ENCODE peak calls at places on chromosomes 3 and 15, in nine cellular contexts. I is colonic mucosa, L is aorta, S is trophoblast cell, E is PC-9, G is psoas muscle, R is stomach, M is mammary epithelial cell, U is uterus. D is an unnamed sample. For H3K27me3 and H3K4me1, the result is how much of the 10 kb centered on the place peaks cover.

GRCh38 chr15:34828145-34828911 is 33.0 kb upstream of the ACTC1 start:
- DNase-seq in I (no peak), L (no peak), S (no peak), E (no peak), G (no peak), R (no peak), M (no peak), U (no peak), D (no peak)

GRCh38 chr3:157460253-157460652 is 23.6 kb downstream of the PTX3 start:
- DNase-seq in I (no peak), L (no peak), S (no peak), E (no peak), G (no peak), R (no peak), M (peak), U (no peak), D (no peak)

GRCh38 chr3:5806192-5806591 is 618.7 kb downstream of the EDEM1 start:
- DNase-seq in I (no peak), L (no peak), S (no peak), E (no peak), G (no peak), R (no peak), M (no peak), U (no peak), D (no peak)

GRCh38 chr3:194486540-194487288 is at the start of gene ATP13A3:
- DNase-seq in I (peak), L (peak), S (peak), E (peak), G (peak), R (peak), M (peak), U (peak), D (peak)

GRCh38 chr15:64456634-64457108 is 3.7 kb upstream of the ZNF609 start:
- DNase-seq in I (no peak), L (no peak), S (no peak), E (no peak), G (no peak), R (no peak), M (no peak), U (no peak), D (no peak)

GRCh38 chr3:37952564-37952963 is 38.0 kb upstream of the VILL start:
- DNase-seq in I (no peak), L (no peak), S (no peak), E (no peak), G (no peak), R (no peak), M (peak), U (no peak), D (no peak)

GRCh38 chr3:126270145-126270811 is 86.9 kb downstream of the KLF15 start:
- DNase-seq in I (peak), L (peak), S (no peak), E (no peak), G (peak), R (peak), M (no peak), U (peak), D (peak)

GRCh38 chr15:92655178-92655995 is at the start of gene FAM174B:
- DNase-seq in I (peak), L (peak), S (no peak), E (peak), G (peak), R (peak), M (no peak), U (no peak), D (peak)

GRCh38 chr3:46970391-46971091 is 6.0 kb downstream of the CCDC12 start:
- DNase-seq in I (no peak), L (no peak), S (no peak), E (no peak), G (peak), R (peak), M (no peak), U (no peak), D (no peak)

GRCh38 chr3:158680861-158681260 is 8.4 kb upstream of the LXN start:
- DNase-seq in I (no peak), L (no peak), S (no peak), E (no peak), G (no peak), R (no peak), M (no peak), U (no peak), D (no peak)

GRCh38 chr3:71600646-71601288 is 17.2 kb upstream of the FOXP1 start:
- DNase-seq in I (no peak), L (no peak), S (no peak), E (no peak), G (no peak), R (no peak), M (no peak), U (no peak), D (no peak)

GRCh38 chr3:197425485-197426131 is 127.2 kb upstream of the DLG1 start:
- DNase-seq in I (no peak), L (no peak), S (no peak), E (no peak), G (no peak), R (no peak), M (no peak), U (no peak), D (no peak)

GRCh38 chr3:178479860-178480259 is 56.4 kb upstream of the KCNMB2 start:
- DNase-seq in I (no peak), L (no peak), S (no peak), E (no peak), G (no peak), R (no peak), M (no peak), U (no peak), D (no peak)

GRCh38 chr15:66459818-66460615 is 37.5 kb downstream of the SNAPC5 start:
- DNase-seq in I (no peak), L (no peak), S (peak), E (peak), G (no peak), R (no peak), M (peak), U (no peak), D (no peak)

GRCh38 chr3:194871143-194871863 is 185.6 kb downstream of the FAM43A start:
- DNase-seq in I (peak), L (peak), S (peak), E (peak), G (peak), R (peak), M (peak), U (peak), D (no peak)

GRCh38 chr15:98292442-98293240 is 332.1 kb downstream of the ARRDC4 start:
- DNase-seq in I (peak), L (no peak), S (peak), E (peak), G (peak), R (peak), M (peak), U (no peak), D (peak)

GRCh38 chr3:38137615-38138346 is 680 bp upstream of the MYD88 start:
- DNase-seq in I (peak), L (no peak), S (no peak), E (no peak), G (no peak), R (no peak), M (no peak), U (peak), D (no peak)

GRCh38 chr15:76398301-76398700 is 61.7 kb downstream of the ISL2 start:
- DNase-seq in I (no peak), L (no peak), S (no peak), E (no peak), G (no peak), R (no peak), M (no peak), U (no peak), D (no peak)

GRCh38 chr3:78066287-78066686 is 1026.4 kb downstream of the ROBO2 start:
- DNase-seq in I (no peak), L (no peak), S (no peak), E (no peak), G (no peak), R (no peak), M (no peak), U (no peak), D (no peak)

GRCh38 chr3:46349484-46350261 is 4.2 kb upstream of the CCR2 start:
- DNase-seq in I (no peak), L (no peak), S (no peak), E (no peak), G (no peak), R (no peak), M (no peak), U (no peak), D (no peak)

GRCh38 chr3:180447156-180447555 is 154.8 kb upstream of the TTC14 start:
- DNase-seq in I (no peak), L (no peak), S (no peak), E (no peak), G (no peak), R (no peak), M (peak), U (no peak), D (no peak)

GRCh38 chr3:122004123-122004522 is 17.9 kb downstream of the ILDR1 start:
- DNase-seq in I (no peak), L (no peak), S (no peak), E (no peak), G (no peak), R (no peak), M (no peak), U (no peak), D (no peak)

GRCh38 chr15:62047278-62047847 is 12.9 kb downstream of the VPS13C start:
- DNase-seq in I (no peak), L (no peak), S (no peak), E (no peak), G (no peak), R (no peak), M (no peak), U (no peak), D (no peak)

GRCh38 chr15:40059821-40060220 is 20.8 kb upstream of the SRP14 start:
- DNase-seq in I (no peak), L (no peak), S (no peak), E (no peak), G (no peak), R (no peak), M (no peak), U (no peak), D (no peak)

GRCh38 chr3:62527484-62527883 is 154.1 kb upstream of the FEZF2 start:
- DNase-seq in I (no peak), L (no peak), S (no peak), E (no peak), G (no peak), R (no peak), M (no peak), U (no peak), D (no peak)

GRCh38 chr3:58696093-58696492 is 29.5 kb upstream of the FAM3D start:
- DNase-seq in I (peak), L (no peak), S (no peak), E (no peak), G (no peak), R (peak), M (no peak), U (no peak), D (no peak)

GRCh38 chr3:71282976-71283375 is 300.6 kb downstream of the FOXP1 start:
- DNase-seq in I (no peak), L (no peak), S (no peak), E (no peak), G (no peak), R (no peak), M (no peak), U (no peak), D (no peak)

GRCh38 chr3:37453393-37454391 is 279.3 kb upstream of the LRRFIP2 start:
- DNase-seq in I (peak), L (peak), S (no peak), E (no peak), G (peak), R (peak), M (no peak), U (peak), D (peak)

GRCh38 chr3:15606434-15606891 is 4.9 kb downstream of the BTD start:
- DNase-seq in I (peak), L (no peak), S (no peak), E (no peak), G (no peak), R (no peak), M (no peak), U (no peak), D (no peak)

GRCh38 chr15:56659197-56659596 is 74.1 kb downstream of the ZNF280D start:
- DNase-seq in I (no peak), L (no peak), S (no peak), E (no peak), G (no peak), R (no peak), M (no peak), U (no peak), D (no peak)

GRCh38 chr3:32454111-32454510 is 48.5 kb downstream of the CMTM6 start:
- DNase-seq in I (peak), L (no peak), S (no peak), E (no peak), G (no peak), R (peak), M (no peak), U (no peak), D (no peak)

GRCh38 chr3:84836961-84837360 is 121.8 kb upstream of the CADM2 start:
- DNase-seq in I (no peak), L (no peak), S (no peak), E (peak), G (no peak), R (peak), M (no peak), U (no peak), D (no peak)

GRCh38 chr3:75144396-75144795 is 519.7 kb upstream of the FRG2C start:
- DNase-seq in I (no peak), L (no peak), S (no peak), E (no peak), G (no peak), R (no peak), M (no peak), U (no peak), D (no peak)

GRCh38 chr15:42283671-42284070 is 10.4 kb upstream of the TMEM87A start:
- DNase-seq in I (no peak), L (no peak), S (no peak), E (no peak), G (no peak), R (no peak), M (no peak), U (no peak), D (no peak)

GRCh38 chr15:100788080-100788730 is 91.4 kb upstream of the ALDH1A3 start:
- DNase-seq in I (no peak), L (no peak), S (no peak), E (no peak), G (no peak), R (no peak), M (no peak), U (no peak), D (peak)
- H3K27me3 ChIP-seq in I (under half), L (under half), S (under half), E (under half), G (under half), R (under half), M (under half), U (under half), D (under half)

DNA sequence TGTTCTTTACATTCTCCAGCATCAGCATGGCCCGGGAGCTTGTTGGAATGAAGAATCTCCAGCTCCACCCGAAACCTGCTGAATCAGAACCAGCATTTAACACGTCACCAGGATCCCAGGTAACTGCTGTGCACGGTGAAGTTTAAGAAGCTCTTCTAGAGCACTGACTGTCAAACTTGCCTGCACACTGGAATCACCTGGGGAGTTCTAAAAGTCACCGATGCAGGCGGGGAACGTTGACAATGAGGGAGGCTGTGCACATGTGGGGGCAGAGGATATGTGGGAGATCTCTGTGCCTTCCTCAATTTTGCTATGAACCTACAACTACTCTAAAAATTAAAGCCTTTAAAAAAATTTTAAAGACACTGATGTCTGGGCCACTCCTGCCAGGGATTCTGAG is 19.1 kb upstream of the PAQR5 start:
- DNase-seq in I (no peak), L (no peak), S (no peak), E (no peak), G (no peak), R (no peak), M (no peak), U (no peak), D (no peak)
- H3K4me1 ChIP-seq in I (under half), L (under half), S (under half), E (under half), G (under half), R (under half), M (under half), U (under half), D (under half)

DNA sequence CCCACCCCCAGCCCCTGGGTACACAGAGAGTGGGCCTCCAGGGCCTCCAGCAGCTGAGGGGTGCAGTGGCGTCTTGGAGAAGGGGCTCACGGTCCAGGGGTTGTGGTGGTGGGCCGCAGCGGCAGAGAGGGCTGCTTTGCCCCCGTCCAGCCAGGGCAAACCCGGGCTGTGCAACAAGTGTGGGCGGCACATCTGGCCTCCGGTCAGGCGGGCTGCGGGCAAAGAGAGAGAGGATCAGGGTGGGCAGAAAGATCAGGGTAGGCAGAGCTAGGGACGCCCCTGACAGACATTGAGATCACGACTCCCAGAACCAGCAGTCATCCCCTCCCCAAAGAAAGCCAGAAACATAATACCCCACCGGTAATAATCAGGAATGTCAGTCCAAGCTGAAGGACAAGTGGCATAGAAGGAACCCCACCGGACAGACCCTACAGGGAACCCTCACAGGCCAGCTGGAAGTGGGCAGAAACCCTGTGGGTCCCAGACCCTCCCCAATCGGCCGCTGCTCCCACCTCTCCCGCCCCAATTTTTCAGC is 6.8 kb downstream of the GATA2 start:
- DNase-seq in I (no peak), L (no peak), S (no peak), E (no peak), G (no peak), R (no peak), M (no peak), U (no peak), D (no peak)
- H3K27me3 ChIP-seq in I (half or more), L (under half), S (under half), E (under half), G (half or more), R (half or more), M (half or more), U (under half), D (half or more)

GRCh38 chr15:45732544-45733130 is 97.8 kb downstream of the SQOR start:
- DNase-seq in I (peak), L (no peak), S (no peak), E (no peak), G (no peak), R (peak), M (no peak), U (no peak), D (peak)

GRCh38 chr15:45728641-45729040 is 93.8 kb downstream of the SQOR start:
- DNase-seq in I (no peak), L (no peak), S (no peak), E (no peak), G (no peak), R (no peak), M (no peak), U (no peak), D (no peak)

GRCh38 chr15:45734244-45734643 is 99.4 kb downstream of the SQOR start:
- DNase-seq in I (no peak), L (no peak), S (no peak), E (no peak), G (no peak), R (no peak), M (no peak), U (no peak), D (no peak)

GRCh38 chr15:45731331-45731730 is 96.5 kb downstream of the SQOR start:
- DNase-seq in I (no peak), L (no peak), S (no peak), E (no peak), G (no peak), R (no peak), M (no peak), U (no peak), D (no peak)

GRCh38 chr15:45729146-45729545 is 94.3 kb downstream of the SQOR start:
- DNase-seq in I (no peak), L (no peak), S (no peak), E (no peak), G (no peak), R (no peak), M (peak), U (no peak), D (no peak)
- H3K4me1 ChIP-seq in I (under half), L (under half), S (under half), E (under half), G (under half), R (under half), M (under half), U (under half), D (under half)

GRCh38 chr3:29694331-29694730 is 413.5 kb downstream of the RBMS3 start:
- DNase-seq in I (no peak), L (no peak), S (no peak), E (no peak), G (no peak), R (no peak), M (no peak), U (no peak), D (no peak)
- H3K27me3 ChIP-seq in I (under half), L (under half), S (under half), E (under half), G (under half), R (under half), M (under half), U (under half), D (under half)

GRCh38 chr3:128430276-128430675 is 36.4 kb downstream of the DNAJB8 start:
- DNase-seq in I (no peak), L (no peak), S (no peak), E (no peak), G (no peak), R (no peak), M (no peak), U (no peak), D (no peak)
- H3K4me1 ChIP-seq in I (under half), L (under half), S (under half), E (half or more), G (under half), R (under half), M (under half), U (under half), D (under half)